ENCODE peak calls at places on chromosomes 16 and 17, in five cellular contexts. A is effector CD4-positive, alpha-beta T cell; O is esophagus squamous epithelium; Z is GM23248; V is renal cortical epithelial cell. M is an unnamed sample.

GRCh38 chr17:3046753-3047152 is 16.7 kb downstream of the OR1D5 start:
- DNase-seq in O (no peak), Z (no peak), A (no peak), V (no peak), M (no peak)

GRCh38 chr17:50559674-50560184 is 786 bp upstream of the CACNA1G start:
- DNase-seq in V (peak; percentile 19), Z (peak; percentile 83), O (no peak), A (peak; percentile 9), M (peak; percentile 77)

GRCh38 chr17:3647769-3648540 is 11.4 kb downstream of the CTNS start:
- DNase-seq in A (no peak), Z (peak; percentile 76), O (no peak), V (peak; percentile 46), M (peak; percentile 44)

GRCh38 chr16:19774024-19774423 is 56.0 kb downstream of the IQCK start:
- DNase-seq in O (no peak), V (no peak), Z (no peak), A (no peak), M (no peak)

GRCh38 chr16:30137897-30138296 is 14.9 kb upstream of the MAPK3 start:
- DNase-seq in O (no peak), Z (no peak), A (no peak), V (no peak), M (no peak)

GRCh38 chr16:71460246-71460645 is 1.8 kb downstream of the ZNF23 start:
- DNase-seq in V (peak; percentile 30), O (no peak), Z (peak; percentile 91), A (no peak), M (peak; percentile 85)

GRCh38 chr16:23539984-23540816 is 16.9 kb downstream of the EARS2 start:
- DNase-seq in V (no peak), Z (no peak), O (no peak), A (no peak), M (no peak)

GRCh38 chr16:67187175-67187900 is 2.6 kb downstream of the EXOC3L1 start:
- DNase-seq in O (no peak), Z (no peak), V (no peak), A (no peak), M (no peak)

GRCh38 chr17:18182978-18183333 is 672 bp upstream of the ALKBH5 start:
- DNase-seq in O (peak; percentile 62), V (no peak), Z (peak; percentile 94), A (peak; percentile 72), M (peak; percentile 94)

GRCh38 chr17:44900894-44901293 is 1.6 kb upstream of the EFTUD2 start:
- DNase-seq in Z (peak; percentile 89), O (no peak), A (no peak), V (peak; percentile 78), M (peak; percentile 67)

GRCh38 chr17:39701784-39702422 is 2.0 kb downstream of the ERBB2 start:
- DNase-seq in A (no peak), V (no peak), Z (no peak), O (no peak), M (no peak)

GRCh38 chr17:57672205-57672632 is 72.9 kb downstream of the CCDC182 start:
- DNase-seq in A (no peak), O (no peak), V (peak; percentile 72), Z (peak; percentile 86), M (peak; percentile 70)

GRCh38 chr16:90047714-90048346 is 28.6 kb upstream of the DBNDD1 start:
- DNase-seq in V (no peak), O (no peak), A (no peak), Z (peak; percentile 21), M (no peak)

GRCh38 chr17:77498875-77499698 is 358.3 kb downstream of the SEC14L1 start:
- DNase-seq in A (no peak), O (no peak), Z (no peak), V (no peak), M (no peak)

GRCh38 chr17:44971776-44972483 is 3.8 kb upstream of the C1QL1 start:
- DNase-seq in Z (peak; percentile 83), O (no peak), A (no peak), V (peak; percentile 80), M (peak; percentile 12)